ENCODE peak calls at places on chromosomes 3 and 15, in five cellular contexts. Z is dorsolateral prefrontal cortex; B is DND-41; H is A549; O is CD8-positive, alpha-beta T cell. S is an unnamed sample.

GRCh38 chr3:87173776-87174175 is 53.3 kb upstream of the CHMP2B start:
- DNase-seq in Z (no peak), B (no peak), H (no peak), O (no peak), S (no peak)

GRCh38 chr3:64945171-64945684 is 257.4 kb upstream of the ADAMTS9 start:
- DNase-seq in Z (no peak), B (no peak), H (no peak), O (no peak), S (peak)

GRCh38 chr15:90002428-90002844 is 1.3 kb downstream of the ZNF710 start:
- DNase-seq in Z (no peak), B (peak), H (peak), O (peak), S (peak)

GRCh38 chr3:27322634-27323033 is 46.5 kb downstream of the NEK10 start:
- DNase-seq in Z (no peak), B (no peak), H (no peak), O (no peak), S (no peak)

GRCh38 chr3:45054196-45054857 is 28.2 kb downstream of the CLEC3B start:
- DNase-seq in Z (no peak), B (no peak), H (peak), O (no peak), S (no peak)

GRCh38 chr3:38647217-38647970 is 2.1 kb downstream of the SCN5A start:
- DNase-seq in Z (no peak), B (no peak), H (no peak), O (no peak), S (no peak)

GRCh38 chr3:146813496-146813895 is 208.3 kb upstream of the PLSCR5 start:
- DNase-seq in Z (no peak), B (no peak), H (no peak), O (no peak), S (no peak)

GRCh38 chr3:71859128-71859519 is 74.2 kb upstream of the PROK2 start:
- DNase-seq in Z (no peak), B (peak), H (peak), O (no peak), S (no peak)

GRCh38 chr15:78035861-78036476 is 41.5 kb downstream of the TBC1D2B start:
- DNase-seq in Z (no peak), B (no peak), H (no peak), O (no peak), S (no peak)

GRCh38 chr3:187261541-187261969 is 30.0 kb downstream of the MASP1 start:
- DNase-seq in Z (no peak), B (no peak), H (no peak), O (no peak), S (no peak)

DNA sequence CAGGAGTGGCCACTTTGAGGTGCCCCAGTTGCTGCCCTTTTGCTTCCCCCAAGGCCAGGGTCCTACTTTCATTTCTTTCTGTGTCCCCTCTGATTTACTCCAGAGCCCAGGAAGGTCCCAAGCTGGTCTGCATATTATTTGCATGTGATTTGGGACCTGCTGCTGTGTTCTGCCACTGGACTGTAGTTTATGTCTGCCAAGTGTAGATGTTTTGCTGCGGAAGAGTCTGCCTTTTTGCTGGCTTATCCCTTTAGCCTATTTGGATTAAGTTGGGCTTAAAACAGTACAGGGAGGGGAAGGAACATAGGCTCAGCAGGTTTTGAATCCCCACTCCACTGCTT is 21.4 kb downstream of the NOX5 start:
- DNase-seq in Z (no peak), B (no peak), H (no peak), O (no peak), S (no peak)
- H3K27ac ChIP-seq in Z (no peak), B (no peak), H (no peak), O (no peak), S (no peak)

GRCh38 chr3:126026761-126027160 is 57.2 kb downstream of the SLC41A3 start:
- DNase-seq in Z (no peak), B (no peak), H (no peak), O (no peak), S (no peak)
- TF ChIP-seq CTCF in Z (no peak), B (no peak), H (no peak), O (no peak), S (no peak)

DNA sequence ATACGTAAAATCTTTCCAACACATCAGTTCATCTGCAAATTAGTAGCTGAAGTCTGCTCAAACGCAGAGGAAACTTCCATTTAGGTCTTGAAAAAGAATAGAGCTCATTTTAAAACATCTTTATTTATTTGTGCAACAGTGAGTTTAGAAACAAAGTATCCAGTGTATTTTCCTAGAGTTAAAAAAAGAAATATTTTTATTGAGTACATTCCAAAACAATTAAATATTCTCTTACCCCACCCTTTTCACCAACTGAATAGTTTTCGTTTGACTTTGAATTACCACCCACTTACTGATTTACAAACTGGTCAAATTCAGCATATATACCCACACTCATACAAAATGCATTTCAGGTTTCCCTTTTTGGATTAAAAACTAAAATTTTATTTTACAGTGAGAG is 104.7 kb downstream of the ZBTB20 start:
- DNase-seq in Z (no peak), B (no peak), H (no peak), O (no peak), S (no peak)
- H3K4me3 ChIP-seq in Z (no peak), B (no peak), H (no peak), O (no peak), S (no peak)

DNA sequence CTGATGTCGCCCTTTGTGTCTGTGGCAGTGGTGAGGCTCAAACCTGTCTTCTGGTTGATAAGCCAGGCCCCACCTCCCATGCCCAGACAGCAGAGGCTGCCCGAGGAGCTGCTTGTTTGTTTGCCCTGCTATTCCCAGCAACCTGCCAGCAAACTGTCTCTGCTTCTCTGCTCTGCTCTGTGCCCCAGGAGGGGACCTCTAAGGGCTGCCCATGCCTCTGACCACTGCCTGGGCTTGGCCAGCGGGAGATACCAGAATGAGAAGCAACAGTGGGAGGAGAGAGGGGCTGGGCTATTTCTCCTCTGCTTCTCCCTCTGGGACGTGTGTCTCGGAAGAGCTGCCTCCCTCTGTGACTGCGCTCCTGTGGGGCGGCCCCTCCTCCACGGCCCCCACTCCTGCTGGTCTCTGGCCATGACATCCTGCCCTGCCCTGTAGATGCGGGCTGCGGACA is 213.0 kb downstream of the RPLP1 start:
- DNase-seq in Z (no peak), B (no peak), H (no peak), O (no peak), S (no peak)
- H3K27ac ChIP-seq in Z (peak), B (no peak), H (no peak), O (no peak), S (no peak)

GRCh38 chr3:169058681-169059080 is 604.8 kb downstream of the MECOM start:
- DNase-seq in Z (no peak), B (no peak), H (no peak), O (no peak), S (no peak)

GRCh38 chr3:169060037-169060436 is 603.5 kb downstream of the MECOM start:
- DNase-seq in Z (no peak), B (no peak), H (no peak), O (no peak), S (no peak)
- TF ChIP-seq CTCF in Z (no peak), B (no peak), H (no peak), O (no peak), S (no peak)

GRCh38 chr3:196178993-196179379 is 32.2 kb downstream of the ZDHHC19 start:
- DNase-seq in Z (no peak), B (no peak), H (no peak), O (no peak), S (no peak)
- H3K4me3 ChIP-seq in Z (peak), B (no peak), H (no peak), O (peak), S (no peak)

GRCh38 chr3:43621406-43621973 is 321 bp downstream of the ANO10 start:
- DNase-seq in Z (no peak), B (no peak), H (no peak), O (no peak), S (no peak)
- H3K27ac ChIP-seq in Z (peak), B (no peak), H (peak), O (peak), S (peak)